ENCODE peak calls at places on chromosome 6, in six cellular contexts. A is GM06990, L is AG09319, B is K562, T is prostate gland, V is left lung. S is an unnamed sample.

GRCh38 chr6:152509916-152510315 is 127.2 kb downstream of the SYNE1 start:
- DNase-seq in T (no peak), A (no peak), V (no peak), L (no peak), B (no peak), S (no peak)

GRCh38 chr6:33314515-33314942 is 651 bp upstream of the TAPBP start:
- DNase-seq in L (no peak), T (peak; percentile 57), B (peak; percentile 80), A (peak; percentile 57), V (peak; percentile 84), S (peak; percentile 73)

GRCh38 chr6:116292553-116292952 is 12.8 kb upstream of the TSPYL1 start:
- DNase-seq in B (no peak), V (no peak), L (no peak), T (no peak), A (no peak), S (no peak)

GRCh38 chr6:149306967-149307366 is 10.5 kb upstream of the TAB2 start:
- DNase-seq in T (no peak), L (no peak), V (no peak), B (no peak), A (no peak), S (no peak)

GRCh38 chr6:85460951-85461805 is 11.3 kb downstream of the NT5E start:
- DNase-seq in B (no peak), A (peak; percentile 65), T (no peak), V (no peak), L (no peak), S (peak; percentile 46)

GRCh38 chr6:7268362-7269310 is 44.4 kb downstream of the SSR1 start:
- DNase-seq in T (no peak), L (no peak), V (peak; percentile 19), A (no peak), B (no peak), S (no peak)

GRCh38 chr6:23013776-23014175 is 444.4 kb downstream of the HDGFL1 start:
- DNase-seq in L (no peak), B (no peak), V (no peak), A (no peak), T (no peak), S (no peak)

GRCh38 chr6:7137335-7138106 is 29.8 kb downstream of the RREB1 start:
- DNase-seq in A (peak; percentile 57), T (no peak), B (peak; percentile 66), V (peak; percentile 71), L (no peak), S (peak; percentile 46)

GRCh38 chr6:140071115-140071514 is 696.7 kb upstream of the CITED2 start:
- DNase-seq in A (no peak), L (peak; percentile 85), T (peak; percentile 26), B (no peak), V (no peak), S (no peak)

GRCh38 chr6:5499644-5500306 is 238.5 kb downstream of the FARS2 start:
- DNase-seq in B (no peak), A (no peak), L (no peak), V (no peak), T (no peak), S (no peak)

GRCh38 chr6:151675746-151676459 is 131.6 kb upstream of the ESR1 start:
- DNase-seq in A (peak; percentile 51), T (no peak), B (peak; percentile 76), L (no peak), V (peak; percentile 40), S (peak; percentile 74)

GRCh38 chr6:33192671-33193602 is 670 bp upstream of the COL11A2 start:
- DNase-seq in A (no peak), B (no peak), L (no peak), T (no peak), V (no peak), S (no peak)

GRCh38 chr6:110449545-110449903 is 26.9 kb downstream of the SLC22A16 start:
- DNase-seq in T (no peak), A (no peak), B (no peak), V (no peak), L (no peak), S (no peak)

GRCh38 chr6:34259529-34260069 is 10.8 kb upstream of the SMIM29 start:
- DNase-seq in T (no peak), B (no peak), V (no peak), L (no peak), A (no peak), S (no peak)

GRCh38 chr6:89976141-89977020 is 82.1 kb downstream of the GJA10 start:
- DNase-seq in L (no peak), A (no peak), B (no peak), T (no peak), V (no peak), S (no peak)

GRCh38 chr6:134217516-134218140 is 100.3 kb downstream of the SGK1 start:
- DNase-seq in A (no peak), V (no peak), B (no peak), L (no peak), T (no peak), S (no peak)

GRCh38 chr6:21451546-21452013 is 142.0 kb upstream of the SOX4 start:
- DNase-seq in V (no peak), L (no peak), T (no peak), A (no peak), B (no peak), S (no peak)

GRCh38 chr6:99024089-99024488 is 76.3 kb upstream of the FBXL4 start:
- DNase-seq in A (no peak), L (no peak), V (no peak), T (no peak), B (no peak), S (no peak)

GRCh38 chr6:64012351-64013060 is 376.9 kb downstream of the PHF3 start:
- DNase-seq in T (no peak), L (no peak), A (no peak), V (no peak), B (no peak), S (peak; percentile 36)

GRCh38 chr6:144449218-144449617 is 164.1 kb downstream of the UTRN start:
- DNase-seq in A (no peak), L (no peak), V (no peak), T (no peak), B (no peak), S (no peak)

DNA sequence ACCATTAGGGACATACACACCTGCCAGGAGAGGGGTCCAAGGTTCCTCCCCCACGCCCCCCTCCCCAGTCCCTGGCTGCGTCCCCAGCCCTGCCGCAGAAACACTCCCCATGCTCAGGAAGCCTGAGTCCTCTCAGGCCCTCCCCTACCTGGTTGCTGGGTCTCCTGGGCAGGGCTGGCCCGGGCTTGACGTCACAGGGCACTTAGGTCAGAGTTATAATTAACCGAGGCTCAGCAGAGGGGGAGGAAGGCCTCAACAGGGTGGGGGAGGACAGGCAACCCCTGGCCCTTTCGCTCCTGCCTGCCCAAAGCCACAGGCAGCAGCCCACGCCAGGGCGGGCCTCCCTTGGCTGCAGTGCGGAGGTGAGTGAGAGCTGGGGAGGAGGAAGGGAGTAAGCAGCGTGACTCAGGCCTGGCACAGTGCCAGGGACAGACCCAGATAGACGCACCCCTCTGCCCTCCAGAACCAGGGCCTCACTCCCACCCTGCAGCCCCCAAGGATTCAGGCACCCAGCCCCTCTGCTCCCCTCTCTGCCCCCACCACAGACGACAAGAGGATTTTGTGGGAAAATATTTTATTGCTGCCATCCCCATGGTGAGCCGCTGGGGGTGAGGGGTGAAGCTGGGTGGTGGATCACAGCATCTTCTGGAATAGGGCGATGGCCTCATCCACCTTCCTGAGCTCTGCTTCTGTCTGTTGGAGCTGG is at the start of gene VWA7:
- DNase-seq in B (peak; percentile 99), L (no peak), V (peak; percentile 89), A (peak; percentile 86), T (peak; percentile 42), S (peak; percentile 95)
- TF ChIP-seq CTCF in B (peak; percentile 14), L (no peak), V (no peak), A (no peak), T (no peak), S (no peak)

GRCh38 chr6:97705568-97705967 is 422.6 kb upstream of the MMS22L start:
- DNase-seq in A (no peak), V (no peak), L (no peak), B (no peak), T (no peak), S (no peak)
- TF ChIP-seq CTCF in A (peak; percentile 38), V (no peak), L (no peak), B (no peak), T (no peak), S (peak; percentile 17)

GRCh38 chr6:35317483-35318199 is 20.0 kb downstream of the DEF6 start:
- DNase-seq in A (no peak), B (no peak), T (no peak), V (no peak), L (no peak), S (no peak)
- TF ChIP-seq CTCF in A (no peak), B (no peak), T (no peak), V (no peak), L (no peak), S (no peak)

DNA sequence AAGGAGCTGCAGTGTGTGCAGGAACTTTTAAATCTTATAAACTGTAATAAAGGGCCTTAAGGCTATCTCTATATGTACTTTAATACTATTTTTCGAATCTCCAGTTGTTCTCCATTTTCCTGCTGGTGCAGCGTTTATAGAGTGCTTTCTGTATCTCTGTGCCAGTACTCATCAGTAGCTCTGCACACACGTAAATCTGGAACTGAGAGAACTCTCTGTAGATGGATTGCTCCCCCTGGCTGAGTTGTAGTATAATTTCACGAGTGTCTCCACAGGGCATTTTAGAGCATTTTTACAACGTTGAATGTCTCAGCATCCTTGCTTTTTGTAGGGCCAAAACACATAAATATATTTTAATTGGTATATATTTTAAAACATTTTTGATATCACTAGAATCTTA is 256.5 kb downstream of the TRDN start:
- DNase-seq in V (no peak), L (no peak), A (no peak), T (no peak), B (peak; percentile 9), S (no peak)
- TF ChIP-seq CTCF in V (no peak), L (no peak), A (peak; percentile 30), T (no peak), B (no peak), S (no peak)

DNA sequence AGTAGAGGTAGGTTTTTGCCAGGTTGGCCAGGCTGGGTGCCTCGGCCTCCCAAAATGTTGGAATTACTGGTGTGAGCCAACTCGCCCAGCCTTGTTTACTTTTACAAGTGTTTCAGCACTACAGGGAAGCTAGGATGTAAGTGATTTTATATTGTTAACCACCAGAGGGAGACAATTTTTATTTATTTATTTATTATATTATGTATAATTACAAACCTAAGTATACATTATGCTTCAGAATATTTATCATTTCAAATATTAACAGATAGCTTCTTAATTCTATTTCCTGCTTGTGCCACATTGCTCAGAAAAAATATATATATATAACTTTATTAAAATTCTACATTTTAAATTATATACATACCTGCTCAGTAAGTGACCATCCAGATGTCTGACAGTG is 9.8 kb downstream of the MMUT start:
- DNase-seq in L (no peak), A (no peak), V (no peak), T (no peak), B (no peak), S (no peak)
- TF ChIP-seq CTCF in L (peak; percentile 14), A (no peak), V (peak; percentile 13), T (peak; percentile 26), B (no peak), S (no peak)

GRCh38 chr6:25956231-25956630 is 6.4 kb upstream of the TRIM38 start:
- DNase-seq in T (no peak), L (no peak), B (no peak), V (no peak), A (no peak), S (no peak)
- TF ChIP-seq CTCF in T (no peak), L (no peak), B (no peak), V (no peak), A (no peak), S (no peak)

GRCh38 chr6:797479-798077 is 104.6 kb upstream of the EXOC2 start:
- DNase-seq in V (no peak), L (peak; percentile 28), A (no peak), T (peak; percentile 59), B (peak; percentile 33), S (peak; percentile 55)
- TF ChIP-seq CTCF in V (peak; percentile 54), L (peak; percentile 79), A (peak; percentile 62), T (peak; percentile 70), B (peak; percentile 55), S (peak; percentile 51)